ENCODE peak calls at places on chromosome 21, in four cellular contexts. R is A549, I is endothelial cell, X is NCI-H748 treated with DMSO at 0.1 percent for 48 hours. W is an unnamed sample.
A peak's percentile ranks its signal among the peaks of the same experiment; 100 is the strongest.

GRCh38 chr21:44847261-44848056 is 26.0 kb downstream of the PTTG1IP start:
- DNase-seq in R (no peak), I (no peak), X (no peak), W (no peak)

GRCh38 chr21:38267991-38268858 is 11.4 kb downstream of the KCNJ15 start:
- DNase-seq in R (no peak), I (no peak), X (no peak), W (no peak)

GRCh38 chr21:39681845-39682244 is 63.1 kb upstream of the IGSF5 start:
- DNase-seq in R (no peak), I (no peak), X (no peak), W (no peak)

GRCh38 chr21:15731243-15731613 is 1.4 kb downstream of the USP25 start:
- DNase-seq in R (peak; percentile 17), I (no peak), X (no peak), W (no peak)

GRCh38 chr21:42527489-42528158 is 14.0 kb downstream of the SLC37A1 start:
- DNase-seq in R (no peak), I (no peak), X (no peak), W (no peak)

GRCh38 chr21:46078322-46078981 is 19.5 kb upstream of the COL6A2 start:
- DNase-seq in R (no peak), I (no peak), X (no peak), W (no peak)

GRCh38 chr21:45471229-45472052 is 66.5 kb downstream of the COL18A1 start:
- DNase-seq in R (no peak), I (no peak), X (no peak), W (no peak)

GRCh38 chr21:44365251-44365966 is 12.0 kb downstream of the TRPM2 start:
- DNase-seq in R (no peak), I (no peak), X (no peak), W (no peak)

GRCh38 chr21:39915881-39916280 is 48.6 kb downstream of the PCP4 start:
- DNase-seq in R (no peak), I (no peak), X (no peak), W (no peak)

GRCh38 chr21:43812957-43813730 is 23.8 kb downstream of the RRP1 start:
- DNase-seq in R (no peak), I (no peak), X (no peak), W (no peak)

GRCh38 chr21:26115346-26115745 is 55.2 kb downstream of the APP start:
- DNase-seq in R (no peak), I (no peak), X (peak; percentile 93), W (no peak)

GRCh38 chr21:25640671-25641292 is 1.7 kb downstream of the JAM2 start:
- DNase-seq in R (no peak), I (no peak), X (no peak), W (no peak)

GRCh38 chr21:21688877-21689276 is 690.7 kb downstream of the NCAM2 start:
- DNase-seq in R (no peak), I (peak; percentile 31), X (peak; percentile 37), W (peak; percentile 61)

GRCh38 chr21:41133896-41134522 is 34.0 kb upstream of the BACE2 start:
- DNase-seq in R (peak; percentile 47), I (peak; percentile 30), X (peak; percentile 14), W (no peak)

GRCh38 chr21:34545079-34545884 is 33.3 kb upstream of the KCNE1 start:
- DNase-seq in R (peak; percentile 7), I (no peak), X (no peak), W (no peak)

GRCh38 chr21:45362077-45362747 is 42.8 kb upstream of the COL18A1 start:
- DNase-seq in R (no peak), I (no peak), X (no peak), W (no peak)

GRCh38 chr21:39660596-39660995 is 47.9 kb downstream of the B3GALT5 start:
- DNase-seq in R (peak; percentile 43), I (peak; percentile 52), X (no peak), W (no peak)

GRCh38 chr21:39885119-39885848 is 18.0 kb downstream of the PCP4 start:
- DNase-seq in R (no peak), I (no peak), X (no peak), W (no peak)

GRCh38 chr21:29384608-29385359 is 86.1 kb downstream of the BACH1 start:
- DNase-seq in R (no peak), I (no peak), X (no peak), W (no peak)

GRCh38 chr21:15199940-15200339 is 135.1 kb upstream of the NRIP1 start:
- DNase-seq in R (no peak), I (no peak), X (no peak), W (no peak)

GRCh38 chr21:23899561-23899960 is 1707.7 kb downstream of the MRPL39 start:
- DNase-seq in R (no peak), I (no peak), X (no peak), W (no peak)

GRCh38 chr21:35428489-35428888 is 379.4 kb upstream of the RUNX1 start:
- DNase-seq in R (no peak), I (no peak), X (no peak), W (peak; percentile 14)

GRCh38 chr21:31753949-31754348 is 22.0 kb upstream of the SCAF4 start:
- DNase-seq in R (no peak), I (no peak), X (no peak), W (no peak)

GRCh38 chr21:36310016-36310415 is 10.0 kb upstream of the MORC3 start:
- DNase-seq in R (no peak), I (no peak), X (no peak), W (no peak)

GRCh38 chr21:29232601-29233541 is 65.9 kb upstream of the BACH1 start:
- DNase-seq in R (no peak), I (no peak), X (no peak), W (no peak)

GRCh38 chr21:45889961-45890360 is 91.6 kb upstream of the COL6A1 start:
- DNase-seq in R (no peak), I (no peak), X (peak; percentile 4), W (no peak)

GRCh38 chr21:36717901-36718465 is 19.1 kb downstream of the SIM2 start:
- DNase-seq in R (no peak), I (no peak), X (no peak), W (no peak)

GRCh38 chr21:30480145-30480544 is at the start of gene KRTAP19-1:
- DNase-seq in R (no peak), I (no peak), X (no peak), W (no peak)

GRCh38 chr21:46503922-46504539 is 45.3 kb downstream of the DIP2A start:
- DNase-seq in R (no peak), I (no peak), X (no peak), W (no peak)

GRCh38 chr21:35682874-35683549 is 377.3 kb downstream of the SETD4 start:
- DNase-seq in R (no peak), I (no peak), X (no peak), W (no peak)

GRCh38 chr21:29190920-29191319 is 60.5 kb downstream of the MAP3K7CL start:
- DNase-seq in R (no peak), I (no peak), X (no peak), W (no peak)

GRCh38 chr21:45401916-45402900 is 2.8 kb upstream of the COL18A1 start:
- DNase-seq in R (no peak), I (no peak), X (no peak), W (peak; percentile 10)

GRCh38 chr21:22225299-22225698 is 1227.1 kb downstream of the NCAM2 start:
- DNase-seq in R (no peak), I (no peak), X (no peak), W (no peak)

GRCh38 chr21:38751379-38752050 is 54.2 kb upstream of the ETS2 start:
- DNase-seq in R (no peak), I (no peak), X (no peak), W (no peak)

GRCh38 chr21:35217504-35218060 is 168.5 kb upstream of the RUNX1 start:
- DNase-seq in R (peak; percentile 6), I (no peak), X (no peak), W (no peak)

GRCh38 chr21:42552407-42553336 is 39.0 kb downstream of the SLC37A1 start:
- DNase-seq in R (no peak), I (no peak), X (no peak), W (peak; percentile 6)

W was measured in WTC11.